ENCODE peak calls at places on chromosomes 3 and 15, in four cellular contexts. R is IMR-90, G is A549, F is K562. M is an unnamed sample.

GRCh38 chr15:77803487-77803886 is 170.8 kb upstream of the LINGO1 start:
- DNase-seq in R (no peak), G (no peak), F (peak), M (no peak)

GRCh38 chr15:40498418-40498817 is 27.6 kb downstream of the CHST14 start:
- DNase-seq in R (peak), G (no peak), F (no peak), M (no peak)

GRCh38 chr3:189233225-189233858 is 61.6 kb downstream of the TPRG1 start:
- DNase-seq in R (peak), G (peak), F (peak), M (no peak)

GRCh38 chr3:13228584-13228983 is 155.4 kb upstream of the IQSEC1 start:
- DNase-seq in R (no peak), G (no peak), F (no peak), M (no peak)

GRCh38 chr3:57409471-57409870 is 117.0 kb upstream of the ASB14 start:
- DNase-seq in R (no peak), G (no peak), F (no peak), M (no peak)

GRCh38 chr3:71584216-71585061 is 911 bp upstream of the FOXP1 start:
- DNase-seq in R (peak), G (no peak), F (peak), M (no peak)

GRCh38 chr3:149473314-149473990 is 1.0 kb upstream of the TM4SF4 start:
- DNase-seq in R (peak), G (peak), F (no peak), M (no peak)

GRCh38 chr3:138197545-138197944 is 10.4 kb downstream of the ARMC8 start:
- DNase-seq in R (no peak), G (no peak), F (peak), M (no peak)

GRCh38 chr15:35738370-35738769 is 192.4 kb upstream of the DPH6 start:
- DNase-seq in R (peak), G (no peak), F (peak), M (no peak)

GRCh38 chr15:35743320-35743719 is 197.4 kb upstream of the DPH6 start:
- DNase-seq in R (no peak), G (no peak), F (no peak), M (no peak)

GRCh38 chr15:35741881-35742280 is 195.9 kb upstream of the DPH6 start:
- DNase-seq in R (peak), G (no peak), F (no peak), M (no peak)

GRCh38 chr15:35741395-35741794 is 195.4 kb upstream of the DPH6 start:
- DNase-seq in R (no peak), G (no peak), F (no peak), M (no peak)

GRCh38 chr15:35740761-35741160 is 194.8 kb upstream of the DPH6 start:
- DNase-seq in R (peak), G (no peak), F (no peak), M (no peak)
- TF ChIP-seq ELK1 in R (no peak), G (no peak), F (no peak), M (no peak)

GRCh38 chr3:16299746-16300145 is 34.7 kb downstream of the OXNAD1 start:
- DNase-seq in R (no peak), G (no peak), F (no peak), M (no peak)

GRCh38 chr3:16301490-16301889 is 36.5 kb downstream of the OXNAD1 start:
- DNase-seq in R (no peak), G (no peak), F (no peak), M (no peak)

GRCh38 chr3:16302082-16302631 is 37.1 kb downstream of the OXNAD1 start:
- DNase-seq in R (no peak), G (no peak), F (no peak), M (no peak)

GRCh38 chr3:16300282-16300681 is 35.3 kb downstream of the OXNAD1 start:
- DNase-seq in R (no peak), G (no peak), F (no peak), M (peak)

GRCh38 chr3:16300881-16301359 is 35.9 kb downstream of the OXNAD1 start:
- DNase-seq in R (no peak), G (no peak), F (no peak), M (peak)
- TF ChIP-seq ELK1 in R (no peak), G (no peak), F (no peak), M (no peak)

GRCh38 chr3:72657666-72658065 is 190.6 kb downstream of the SHQ1 start:
- DNase-seq in R (no peak), G (no peak), F (peak), M (peak)
- TF ChIP-seq ELK1 in R (no peak), G (no peak), F (no peak), M (no peak)

GRCh38 chr15:71789616-71790015 is 20.7 kb upstream of the NR2E3 start:
- DNase-seq in R (no peak), G (no peak), F (no peak), M (no peak)

GRCh38 chr15:71790081-71790480 is 20.3 kb upstream of the NR2E3 start:
- DNase-seq in R (peak), G (no peak), F (no peak), M (no peak)

GRCh38 chr15:71788646-71789579 is 21.4 kb upstream of the NR2E3 start:
- DNase-seq in R (no peak), G (no peak), F (no peak), M (no peak)

GRCh38 chr15:71791975-71792374 is 18.4 kb upstream of the NR2E3 start:
- DNase-seq in R (no peak), G (no peak), F (no peak), M (no peak)

GRCh38 chr15:71792521-71792920 is 17.8 kb upstream of the NR2E3 start:
- DNase-seq in R (peak), G (no peak), F (no peak), M (no peak)
- TF ChIP-seq ELK1 in R (no peak), G (no peak), F (no peak), M (no peak)